ENCODE peak calls at places on chromosome 2, in five cellular contexts. C, F, N, R and A are unnamed samples.
A peak's percentile ranks its signal among the peaks of the same experiment; 100 is the strongest.

GRCh38 chr2:145421841-145422240 is 901.9 kb upstream of the ZEB2 start:
- DNase-seq in C (no peak), R (no peak), F (no peak), N (no peak), A (no peak)

GRCh38 chr2:218067523-218067922 is 1.5 kb upstream of the RUFY4 start:
- DNase-seq in N (no peak), R (no peak), F (no peak), C (no peak), A (no peak)

GRCh38 chr2:15555839-15556238 is 5.3 kb downstream of the NBAS start:
- DNase-seq in R (no peak), C (no peak), N (no peak), F (no peak), A (no peak)

GRCh38 chr2:23556929-23557328 is 171.9 kb downstream of the KLHL29 start:
- DNase-seq in N (no peak), C (no peak), F (no peak), R (no peak), A (no peak)

GRCh38 chr2:7692657-7693161 is 775.5 kb downstream of the RNF144A start:
- DNase-seq in N (no peak), F (peak; percentile 32), R (peak; percentile 99), C (peak; percentile 94), A (peak; percentile 79)

GRCh38 chr2:85754313-85755095 is 713 bp downstream of the ATOH8 start:
- DNase-seq in F (no peak), N (no peak), C (peak; percentile 21), R (no peak), A (no peak)

GRCh38 chr2:238077292-238077691 is 16.5 kb downstream of the SCLY start:
- DNase-seq in R (no peak), N (no peak), F (no peak), C (no peak), A (no peak)

GRCh38 chr2:64288321-64288931 is 144.2 kb upstream of the PELI1 start:
- DNase-seq in F (no peak), C (peak; percentile 12), R (no peak), N (no peak), A (no peak)

GRCh38 chr2:109351164-109351756 is 222.3 kb downstream of the SH3RF3 start:
- DNase-seq in N (no peak), R (no peak), F (peak; percentile 36), C (peak; percentile 68), A (peak; percentile 66)